ENCODE peak calls at places on chromosomes 2 and 18, in five cellular contexts. One of them, this sample, is unnamed.

GRCh38 chr2:53460347-53460746 is 307.3 kb upstream of the CHAC2 start:
- DNase-seq in progenitor cell of endocrine pancreas: no peak
- DNase-seq in right lobe of liver: peak; percentile 70
- DNase-seq in OCI-LY7: no peak
- DNase-seq in RWPE1: peak; percentile 3
- DNase-seq in this sample: no peak

GRCh38 chr2:26067980-26068507 is 34.2 kb downstream of the RAB10 start:
- DNase-seq in progenitor cell of endocrine pancreas: no peak
- DNase-seq in right lobe of liver: no peak
- DNase-seq in RWPE1: no peak
- DNase-seq in OCI-LY7: peak; percentile 16
- DNase-seq in this sample: no peak

GRCh38 chr2:58535994-58536393 is 294.9 kb upstream of the FANCL start:
- DNase-seq in right lobe of liver: no peak
- DNase-seq in OCI-LY7: no peak
- DNase-seq in progenitor cell of endocrine pancreas: no peak
- DNase-seq in RWPE1: no peak
- DNase-seq in this sample: no peak

GRCh38 chr2:170464268-170464667 is 250.9 kb upstream of the SP5 start:
- DNase-seq in OCI-LY7: no peak
- DNase-seq in progenitor cell of endocrine pancreas: no peak
- DNase-seq in right lobe of liver: peak; percentile 54
- DNase-seq in RWPE1: no peak
- DNase-seq in this sample: no peak

GRCh38 chr2:37636209-37637077 is 35.0 kb downstream of the CDC42EP3 start:
- DNase-seq in OCI-LY7: no peak
- DNase-seq in right lobe of liver: no peak
- DNase-seq in RWPE1: no peak
- DNase-seq in progenitor cell of endocrine pancreas: no peak
- DNase-seq in this sample: peak; percentile 65

GRCh38 chr18:31506024-31506742 is 8.2 kb downstream of the DSG2 start:
- DNase-seq in OCI-LY7: no peak
- DNase-seq in progenitor cell of endocrine pancreas: no peak
- DNase-seq in RWPE1: no peak
- DNase-seq in right lobe of liver: no peak
- DNase-seq in this sample: no peak

GRCh38 chr2:128286011-128286721 is 32.5 kb downstream of the HS6ST1 start:
- DNase-seq in RWPE1: no peak
- DNase-seq in progenitor cell of endocrine pancreas: no peak
- DNase-seq in OCI-LY7: no peak
- DNase-seq in right lobe of liver: peak; percentile 35
- DNase-seq in this sample: no peak

GRCh38 chr18:29712785-29713184 is 1329.8 kb downstream of the DSC3 start:
- DNase-seq in right lobe of liver: no peak
- DNase-seq in RWPE1: no peak
- DNase-seq in OCI-LY7: no peak
- DNase-seq in progenitor cell of endocrine pancreas: no peak
- DNase-seq in this sample: no peak

GRCh38 chr2:15918761-15919356 is 21.5 kb upstream of the MYCN start:
- DNase-seq in progenitor cell of endocrine pancreas: no peak
- DNase-seq in RWPE1: no peak
- DNase-seq in OCI-LY7: no peak
- DNase-seq in right lobe of liver: no peak
- DNase-seq in this sample: no peak

DNA sequence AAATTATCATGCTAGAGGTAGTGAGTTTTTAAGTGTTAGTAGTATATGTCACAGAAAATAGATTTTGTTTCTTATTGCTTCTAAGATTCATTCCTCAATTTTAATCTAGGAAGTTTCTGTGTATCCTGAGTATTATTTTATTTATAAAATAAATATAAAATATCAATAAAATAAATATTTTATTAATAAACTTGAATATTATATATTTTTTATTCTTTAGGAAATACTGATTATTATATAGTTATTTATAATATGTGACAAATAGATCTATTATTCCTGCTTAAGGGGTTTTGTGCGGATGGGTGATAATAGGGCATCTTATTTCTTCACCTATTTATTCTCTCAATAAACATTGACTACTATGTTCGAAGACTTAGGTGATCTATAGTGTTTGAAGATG is 191.0 kb downstream of the ZNF407 start:
- DNase-seq in OCI-LY7: no peak
- DNase-seq in RWPE1: no peak
- DNase-seq in progenitor cell of endocrine pancreas: no peak
- DNase-seq in right lobe of liver: no peak
- DNase-seq in this sample: no peak
- TF ChIP-seq CTCF in OCI-LY7: no peak
- TF ChIP-seq CTCF in RWPE1: no peak
- TF ChIP-seq CTCF in progenitor cell of endocrine pancreas: no peak
- TF ChIP-seq CTCF in right lobe of liver: no peak
- TF ChIP-seq CTCF in this sample: no peak

DNA sequence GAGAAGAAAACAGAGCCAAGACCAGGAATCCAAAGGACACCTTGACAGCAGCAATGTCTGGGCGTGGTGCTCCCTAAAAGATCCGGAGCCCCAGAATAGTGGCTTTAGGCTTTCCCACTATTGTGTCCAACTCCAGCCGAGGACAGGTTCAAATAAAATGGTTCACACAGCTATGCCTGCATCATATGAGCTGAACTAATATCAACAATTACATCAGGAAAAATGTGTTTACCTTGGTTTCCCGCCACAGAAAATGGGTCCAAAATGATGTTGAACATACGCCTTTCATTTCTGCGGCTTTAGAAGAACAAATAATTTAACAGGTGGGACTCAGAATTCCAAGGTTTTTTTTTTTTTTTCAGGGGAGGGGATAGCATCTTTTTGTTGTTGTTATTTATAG is 93.6 kb downstream of the OSR1 start:
- DNase-seq in progenitor cell of endocrine pancreas: no peak
- DNase-seq in right lobe of liver: no peak
- DNase-seq in OCI-LY7: no peak
- DNase-seq in RWPE1: no peak
- DNase-seq in this sample: no peak
- TF ChIP-seq CTCF in progenitor cell of endocrine pancreas: no peak
- TF ChIP-seq CTCF in right lobe of liver: no peak
- TF ChIP-seq CTCF in OCI-LY7: no peak
- TF ChIP-seq CTCF in RWPE1: no peak
- TF ChIP-seq CTCF in this sample: no peak

GRCh38 chr18:76349067-76349715 is 145.9 kb downstream of the ZNF516 start:
- DNase-seq in RWPE1: peak; percentile 53
- DNase-seq in progenitor cell of endocrine pancreas: peak; percentile 60
- DNase-seq in right lobe of liver: peak; percentile 49
- DNase-seq in OCI-LY7: peak; percentile 50
- DNase-seq in this sample: peak; percentile 81
- TF ChIP-seq CTCF in RWPE1: peak; percentile 94
- TF ChIP-seq CTCF in progenitor cell of endocrine pancreas: peak; percentile 93
- TF ChIP-seq CTCF in right lobe of liver: peak; percentile 82
- TF ChIP-seq CTCF in OCI-LY7: peak; percentile 80
- TF ChIP-seq CTCF in this sample: peak; percentile 81

GRCh38 chr2:108396845-108397244 is 19.1 kb downstream of the SULT1C4 start:
- DNase-seq in progenitor cell of endocrine pancreas: no peak
- DNase-seq in RWPE1: no peak
- DNase-seq in OCI-LY7: peak; percentile 33
- DNase-seq in right lobe of liver: no peak
- DNase-seq in this sample: peak; percentile 47
- TF ChIP-seq CTCF in progenitor cell of endocrine pancreas: no peak
- TF ChIP-seq CTCF in RWPE1: peak; percentile 47
- TF ChIP-seq CTCF in OCI-LY7: peak; percentile 69
- TF ChIP-seq CTCF in right lobe of liver: no peak
- TF ChIP-seq CTCF in this sample: no peak

GRCh38 chr2:46402874-46403273 is 76.5 kb upstream of the TMEM247 start:
- DNase-seq in right lobe of liver: no peak
- DNase-seq in OCI-LY7: no peak
- DNase-seq in RWPE1: no peak
- DNase-seq in progenitor cell of endocrine pancreas: no peak
- DNase-seq in this sample: no peak
- TF ChIP-seq CTCF in right lobe of liver: no peak
- TF ChIP-seq CTCF in OCI-LY7: no peak
- TF ChIP-seq CTCF in RWPE1: no peak
- TF ChIP-seq CTCF in progenitor cell of endocrine pancreas: no peak
- TF ChIP-seq CTCF in this sample: no peak

GRCh38 chr18:5600376-5601071 is 56.7 kb upstream of the EPB41L3 start:
- DNase-seq in OCI-LY7: peak; percentile 1
- DNase-seq in right lobe of liver: no peak
- DNase-seq in progenitor cell of endocrine pancreas: no peak
- DNase-seq in RWPE1: peak; percentile 3
- DNase-seq in this sample: no peak
- TF ChIP-seq CTCF in OCI-LY7: peak; percentile 70
- TF ChIP-seq CTCF in right lobe of liver: peak; percentile 34
- TF ChIP-seq CTCF in progenitor cell of endocrine pancreas: peak; percentile 70
- TF ChIP-seq CTCF in RWPE1: peak; percentile 35
- TF ChIP-seq CTCF in this sample: peak; percentile 32

GRCh38 chr2:27912512-27912911 is 22.0 kb downstream of the BABAM2 start:
- DNase-seq in progenitor cell of endocrine pancreas: no peak
- DNase-seq in right lobe of liver: no peak
- DNase-seq in RWPE1: no peak
- DNase-seq in OCI-LY7: no peak
- DNase-seq in this sample: no peak
- TF ChIP-seq CTCF in progenitor cell of endocrine pancreas: no peak
- TF ChIP-seq CTCF in right lobe of liver: no peak
- TF ChIP-seq CTCF in RWPE1: no peak
- TF ChIP-seq CTCF in OCI-LY7: no peak
- TF ChIP-seq CTCF in this sample: no peak

GRCh38 chr2:2843969-2844548 is 513.0 kb upstream of the MYT1L start:
- DNase-seq in progenitor cell of endocrine pancreas: no peak
- DNase-seq in RWPE1: no peak
- DNase-seq in OCI-LY7: peak; percentile 35
- DNase-seq in right lobe of liver: no peak
- DNase-seq in this sample: no peak
- TF ChIP-seq CTCF in progenitor cell of endocrine pancreas: peak; percentile 61
- TF ChIP-seq CTCF in RWPE1: no peak
- TF ChIP-seq CTCF in OCI-LY7: peak; percentile 73
- TF ChIP-seq CTCF in right lobe of liver: peak; percentile 23
- TF ChIP-seq CTCF in this sample: peak; percentile 12